ENCODE peak calls at places on chromosomes 2 and 18, in ten cellular contexts. D, N, R, S, H, J, U, X, Z and A are unnamed samples.

GRCh38 chr2:233074106-233074505 is 14.0 kb downstream of the INPP5D start:
- DNase-seq in U (no peak), S (no peak), X (no peak), J (no peak), Z (no peak), H (no peak), R (no peak), N (no peak), D (no peak), A (no peak)

GRCh38 chr18:10003866-10004265 is 90.0 kb downstream of the VAPA start:
- DNase-seq in J (no peak), U (no peak), S (no peak), R (no peak), Z (no peak), X (no peak), H (no peak), N (no peak), D (no peak), A (no peak)

GRCh38 chr2:28452534-28453081 is 43.3 kb upstream of the PLB1 start:
- DNase-seq in R (peak; percentile 70), D (peak; percentile 77), U (peak; percentile 58), X (peak; percentile 81), J (no peak), H (peak; percentile 67), S (peak; percentile 80), Z (peak; percentile 79), N (peak; percentile 42), A (no peak)

GRCh38 chr18:74609535-74609934 is 11.9 kb downstream of the ZNF407 start:
- DNase-seq in R (no peak), X (no peak), N (peak; percentile 49), U (no peak), S (no peak), Z (no peak), H (no peak), J (peak; percentile 64), D (no peak), A (peak; percentile 43)

GRCh38 chr2:54522624-54523281 is 66.6 kb downstream of the SPTBN1 start:
- DNase-seq in U (peak; percentile 45), H (peak; percentile 40), D (no peak), N (peak; percentile 61), J (peak; percentile 72), R (peak; percentile 79), Z (peak; percentile 50), X (no peak), S (peak; percentile 73), A (no peak)

GRCh38 chr2:126736133-126736874 is 80.3 kb downstream of the GYPC start:
- DNase-seq in X (no peak), H (no peak), N (peak; percentile 67), S (no peak), J (no peak), R (no peak), Z (no peak), U (no peak), D (no peak), A (no peak)

GRCh38 chr2:287471-287885 is 413 bp downstream of the ALKAL2 start:
- DNase-seq in U (no peak), H (peak; percentile 45), D (peak; percentile 16), J (no peak), R (no peak), S (peak; percentile 68), X (no peak), N (peak; percentile 48), Z (peak; percentile 67), A (no peak)

GRCh38 chr2:135226961-135227360 is 174.9 kb downstream of the RAB3GAP1 start:
- DNase-seq in S (no peak), J (no peak), H (no peak), X (no peak), U (no peak), R (no peak), D (no peak), Z (no peak), N (peak; percentile 82), A (no peak)

GRCh38 chr18:63079114-63079513 is 240.5 kb downstream of the BCL2 start:
- DNase-seq in X (no peak), S (no peak), H (no peak), J (peak; percentile 11), N (no peak), Z (no peak), D (no peak), U (no peak), R (no peak), A (no peak)

GRCh38 chr18:46324556-46324955 is 220.4 kb downstream of the HAUS1 start:
- DNase-seq in X (no peak), N (peak; percentile 69), S (no peak), H (no peak), J (peak; percentile 69), U (no peak), D (no peak), Z (no peak), R (peak; percentile 49), A (peak; percentile 80)

GRCh38 chr2:48946444-48947048 is 191.0 kb upstream of the LHCGR start:
- DNase-seq in Z (peak; percentile 44), H (peak; percentile 27), S (peak; percentile 74), U (peak; percentile 21), X (peak; percentile 69), N (peak; percentile 50), J (peak; percentile 30), R (peak; percentile 53), D (no peak), A (peak; percentile 3)

GRCh38 chr2:56587456-56587855 is 403.7 kb downstream of the CCDC85A start:
- DNase-seq in J (no peak), D (no peak), R (no peak), S (no peak), Z (no peak), X (no peak), U (no peak), H (no peak), N (no peak), A (no peak)

GRCh38 chr18:9008203-9008708 is 94.2 kb upstream of the NDUFV2 start:
- DNase-seq in J (no peak), H (no peak), U (no peak), R (no peak), Z (no peak), X (no peak), N (no peak), S (no peak), D (no peak), A (no peak)

GRCh38 chr18:51668101-51668500 is 470.6 kb upstream of the MEX3C start:
- DNase-seq in Z (peak; percentile 68), H (no peak), S (peak; percentile 78), D (peak; percentile 10), R (peak; percentile 40), U (peak; percentile 17), J (peak; percentile 39), X (no peak), N (peak; percentile 36), A (peak; percentile 28)

GRCh38 chr2:218798767-218799504 is 17.0 kb downstream of the CYP27A1 start:
- DNase-seq in N (no peak), J (no peak), S (no peak), D (no peak), H (no peak), U (no peak), R (no peak), Z (no peak), X (no peak), A (no peak)

GRCh38 chr2:23533014-23533730 is 148.2 kb downstream of the KLHL29 start:
- DNase-seq in H (no peak), U (no peak), N (no peak), Z (no peak), J (no peak), D (no peak), X (no peak), R (no peak), S (peak; percentile 52), A (no peak)
- H3K27ac ChIP-seq in H (peak overlapping the region; percentile 70), U (no peak overlapping the region), N (no peak overlapping the region), Z (no peak overlapping the region), J (no peak overlapping the region), D (no peak overlapping the region), X (peak overlapping the region; percentile 73), R (no peak overlapping the region), S (no peak overlapping the region), A (no peak overlapping the region)

GRCh38 chr2:81895620-81896245 is 1591.2 kb upstream of the LRRTM1 start:
- DNase-seq in D (no peak), R (no peak), Z (no peak), X (no peak), S (no peak), U (no peak), N (no peak), H (no peak), J (no peak), A (no peak)

GRCh38 chr2:81894451-81894990 is 1590.0 kb upstream of the LRRTM1 start:
- DNase-seq in J (no peak), N (peak; percentile 70), S (no peak), U (no peak), D (no peak), Z (no peak), H (no peak), R (no peak), X (no peak), A (no peak)
- TF ChIP-seq CTCF in J (no peak), N (no peak), S (no peak), U (no peak), D (no peak), Z (no peak), H (no peak), R (no peak), X (no peak), A (no peak)

DNA sequence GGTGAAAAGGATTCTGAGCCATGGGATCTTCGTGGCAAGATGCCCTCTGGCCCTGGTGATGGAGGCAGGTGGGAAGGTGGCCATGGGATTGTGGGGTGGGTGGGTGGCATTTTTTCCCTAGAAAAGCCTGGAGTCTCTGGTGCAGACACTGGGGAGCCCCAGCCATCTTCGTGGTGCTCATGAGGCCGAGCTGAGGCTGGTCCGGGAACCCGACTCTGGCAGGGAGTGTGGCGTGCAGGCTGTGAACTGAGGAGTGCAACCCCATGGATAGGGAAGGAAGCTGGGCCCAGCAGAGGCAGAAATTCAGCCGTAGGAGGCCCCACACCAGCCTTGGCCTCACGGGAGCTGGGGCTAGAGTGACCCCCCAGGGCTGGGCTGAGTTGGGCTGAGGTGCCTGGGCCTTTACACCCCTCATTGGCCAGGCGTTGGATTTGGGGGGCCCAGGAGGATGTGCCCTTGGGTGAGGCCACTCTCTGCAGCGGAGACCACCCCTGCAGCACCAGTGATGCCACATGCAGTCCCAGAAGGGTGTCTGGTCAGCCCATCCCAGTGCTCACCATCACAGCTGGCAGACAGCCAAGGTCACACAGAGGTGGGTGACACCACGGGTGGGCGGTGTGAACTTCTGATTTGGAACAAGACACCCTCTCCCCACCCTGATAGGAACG is 115.6 kb upstream of the HDAC4 start:
- DNase-seq in H (no peak), Z (no peak), X (no peak), D (no peak), N (no peak), S (no peak), R (no peak), J (no peak), U (no peak), A (no peak)
- H3K4me1 ChIP-seq in H (no peaks in the 10 kb centered on the region), Z (no peaks in the 10 kb centered on the region), X (no peaks in the 10 kb centered on the region), D (no peaks in the 10 kb centered on the region), N (no peaks in the 10 kb centered on the region), S (no peaks in the 10 kb centered on the region), R (no peaks in the 10 kb centered on the region), J (no peaks in the 10 kb centered on the region), U (no peaks in the 10 kb centered on the region), A (no peaks in the 10 kb centered on the region)

DNA sequence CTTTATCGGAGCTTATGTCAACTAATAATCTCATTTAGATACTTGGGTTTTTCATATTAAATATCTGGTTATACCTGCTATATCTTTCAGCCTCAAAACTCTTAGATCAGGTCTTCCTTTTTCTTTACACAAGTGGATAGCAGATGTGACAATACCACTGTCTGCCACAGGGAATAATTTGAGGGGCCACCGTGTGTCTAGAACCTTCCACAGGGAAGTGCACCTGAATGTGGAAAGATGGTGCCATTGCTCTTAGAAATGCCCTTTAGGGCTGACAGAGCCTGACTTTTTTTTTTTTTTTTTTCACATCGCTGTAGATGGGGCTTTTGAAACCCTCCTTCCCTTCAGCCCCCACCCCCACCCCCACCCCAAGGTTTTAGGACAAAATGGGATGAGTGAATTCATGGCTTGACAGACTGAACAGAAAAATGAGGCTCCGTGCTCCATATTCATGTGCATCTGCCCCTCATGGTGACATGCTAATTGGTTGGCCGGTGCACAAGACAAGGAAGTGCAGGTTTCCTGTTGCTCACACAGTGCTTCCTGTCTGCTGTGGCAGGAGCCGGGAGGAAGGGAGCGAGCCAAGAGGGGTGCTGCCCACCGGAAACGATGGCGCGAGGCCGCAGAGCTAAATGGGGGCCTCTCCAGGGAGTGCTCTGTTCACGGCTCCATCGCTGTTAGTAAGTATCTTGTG is 246.0 kb downstream of the LDLRAD4 start:
- DNase-seq in X (peak; percentile 79), J (no peak), N (no peak), S (no peak), R (no peak), Z (peak; percentile 54), D (peak; percentile 62), U (peak; percentile 70), H (no peak), A (no peak)
- H3K27ac ChIP-seq in X (peak overlapping the region; percentile 51), J (no peak overlapping the region), N (no peak overlapping the region), S (no peak overlapping the region), R (no peak overlapping the region), Z (no peak overlapping the region), D (no peak overlapping the region), U (peak overlapping the region; percentile 88), H (peak overlapping the region; percentile 35), A (no peak overlapping the region)